ENCODE peak calls at places on chromosome 19, in five cellular contexts. Y is left ventricle myocardium inferior; H is Right ventricle myocardium superior; R is neural progenitor cell; N is stimulated activated naive CD8-positive, alpha-beta T cell treated with anti-CD3 and anti-CD28 coated beads, Interleukin-15, amount 100 ng/mL, for 72 hours. M is an unnamed sample.

GRCh38 chr19:33772858-33773180 is 23.9 kb upstream of the KCTD15 start:
- DNase-seq in H (peak), R (no peak), Y (no peak), N (no peak), M (no peak)

GRCh38 chr19:42121666-42122069 is 10.6 kb downstream of the POU2F2 start:
- DNase-seq in Y (peak), N (peak), H (peak), R (no peak), M (no peak)

GRCh38 chr19:6632002-6632621 is 37.8 kb downstream of the TNFSF14 start:
- DNase-seq in R (peak), N (peak), H (no peak), Y (no peak), M (peak)

GRCh38 chr19:54107876-54108490 is 5.3 kb downstream of the NDUFA3 start:
- DNase-seq in N (no peak), Y (no peak), H (no peak), R (no peak), M (no peak)

GRCh38 chr19:33465371-33465770 is 56.2 kb downstream of the PEPD start:
- DNase-seq in H (no peak), Y (no peak), R (no peak), N (no peak), M (no peak)

GRCh38 chr19:5913739-5914357 is at the start of gene CAPS:
- DNase-seq in R (no peak), N (no peak), H (peak), Y (peak), M (no peak)

GRCh38 chr19:10625003-10625761 is at the start of gene SLC44A2:
- DNase-seq in Y (peak), H (peak), R (peak), N (no peak), M (peak)

GRCh38 chr19:58519087-58519354 is 589 bp downstream of the ZBTB45 start:
- DNase-seq in Y (peak), N (no peak), H (peak), R (peak), M (peak)

GRCh38 chr19:17753976-17754375 is 2.7 kb downstream of the FCHO1 start:
- DNase-seq in Y (no peak), N (no peak), R (peak), H (no peak), M (no peak)

GRCh38 chr19:55193481-55193880 is 13.4 kb upstream of the SYT5 start:
- DNase-seq in H (no peak), R (no peak), Y (no peak), N (no peak), M (no peak)

GRCh38 chr19:14786421-14786851 is 8.1 kb upstream of the ADGRE2 start:
- DNase-seq in H (peak), N (peak), R (peak), Y (no peak), M (peak)

GRCh38 chr19:55000761-55001160 is 34.6 kb downstream of the NLRP2 start:
- DNase-seq in N (no peak), H (no peak), R (no peak), Y (no peak), M (no peak)

M was measured in left lobe of liver.